ENCODE peak calls at places on chromosomes 6 and 20, in five cellular contexts. One of them, this sample, is unnamed.

GRCh38 chr20:33160681-33161080 is 7.3 kb upstream of the BPIFA2 start:
- DNase-seq in A549: no peak
- DNase-seq in upper lobe of right lung: no peak
- DNase-seq in uterus: no peak
- DNase-seq in fibroblast of lung: no peak
- DNase-seq in this sample: no peak

GRCh38 chr6:36127462-36128016 is 2.8 kb upstream of the MAPK13 start:
- DNase-seq in A549: peak; percentile 40
- DNase-seq in upper lobe of right lung: peak; percentile 82
- DNase-seq in uterus: no peak
- DNase-seq in fibroblast of lung: peak; percentile 79
- DNase-seq in this sample: no peak

GRCh38 chr20:50346372-50347347 is 156.0 kb downstream of the CEBPB start:
- DNase-seq in A549: no peak
- DNase-seq in upper lobe of right lung: peak; percentile 86
- DNase-seq in uterus: peak; percentile 84
- DNase-seq in fibroblast of lung: peak; percentile 82
- DNase-seq in this sample: no peak

GRCh38 chr6:80566361-80566760 is 459.9 kb downstream of the BCKDHB start:
- DNase-seq in A549: no peak
- DNase-seq in upper lobe of right lung: no peak
- DNase-seq in uterus: no peak
- DNase-seq in fibroblast of lung: no peak
- DNase-seq in this sample: no peak

GRCh38 chr6:81997091-81997926 is 244.8 kb upstream of the TENT5A start:
- DNase-seq in A549: no peak
- DNase-seq in upper lobe of right lung: no peak
- DNase-seq in uterus: no peak
- DNase-seq in fibroblast of lung: peak; percentile 89
- DNase-seq in this sample: no peak

GRCh38 chr6:137147195-137147594 is 26.2 kb downstream of the IL22RA2 start:
- DNase-seq in A549: no peak
- DNase-seq in upper lobe of right lung: no peak
- DNase-seq in uterus: no peak
- DNase-seq in fibroblast of lung: no peak
- DNase-seq in this sample: no peak

GRCh38 chr20:25222461-25223178 is 25.3 kb upstream of the PYGB start:
- DNase-seq in A549: no peak
- DNase-seq in upper lobe of right lung: no peak
- DNase-seq in uterus: no peak
- DNase-seq in fibroblast of lung: no peak
- DNase-seq in this sample: no peak

GRCh38 chr6:41684311-41685182 is 46.3 kb downstream of the MDFI start:
- DNase-seq in A549: no peak
- DNase-seq in upper lobe of right lung: no peak
- DNase-seq in uterus: no peak
- DNase-seq in fibroblast of lung: no peak
- DNase-seq in this sample: no peak

GRCh38 chr20:45945678-45946148 is 11.2 kb downstream of the PCIF1 start:
- DNase-seq in A549: no peak
- DNase-seq in upper lobe of right lung: no peak
- DNase-seq in uterus: no peak
- DNase-seq in fibroblast of lung: peak; percentile 50
- DNase-seq in this sample: no peak

GRCh38 chr6:167550936-167551633 is 226.2 kb downstream of the TTLL2 start:
- DNase-seq in A549: no peak
- DNase-seq in upper lobe of right lung: peak; percentile 87
- DNase-seq in uterus: peak; percentile 93
- DNase-seq in fibroblast of lung: no peak
- DNase-seq in this sample: no peak

GRCh38 chr6:127514396-127515227 is 4.5 kb downstream of the MTCL3 start:
- DNase-seq in A549: no peak
- DNase-seq in upper lobe of right lung: peak; percentile 79
- DNase-seq in uterus: peak; percentile 17
- DNase-seq in fibroblast of lung: peak; percentile 72
- DNase-seq in this sample: no peak

GRCh38 chr6:169961772-169962561 is 210.5 kb downstream of the ERMARD start:
- DNase-seq in A549: no peak
- DNase-seq in upper lobe of right lung: peak; percentile 67
- DNase-seq in uterus: peak; percentile 45
- DNase-seq in fibroblast of lung: no peak
- DNase-seq in this sample: no peak

GRCh38 chr20:10857362-10858070 is 183.7 kb upstream of the JAG1 start:
- DNase-seq in A549: peak; percentile 74
- DNase-seq in upper lobe of right lung: no peak
- DNase-seq in uterus: peak; percentile 21
- DNase-seq in fibroblast of lung: peak; percentile 91
- DNase-seq in this sample: no peak

GRCh38 chr20:32980131-32980941 is 23.9 kb downstream of the SUN5 start:
- DNase-seq in A549: no peak
- DNase-seq in upper lobe of right lung: peak; percentile 45
- DNase-seq in uterus: no peak
- DNase-seq in fibroblast of lung: peak; percentile 4
- DNase-seq in this sample: no peak

GRCh38 chr6:163529605-163530004 is 115.1 kb downstream of the QKI start:
- DNase-seq in A549: peak; percentile 7
- DNase-seq in upper lobe of right lung: no peak
- DNase-seq in uterus: no peak
- DNase-seq in fibroblast of lung: peak; percentile 95
- DNase-seq in this sample: peak; percentile 26

GRCh38 chr20:49381558-49382493 is 100.6 kb downstream of the KCNB1 start:
- DNase-seq in A549: peak; percentile 22
- DNase-seq in upper lobe of right lung: peak; percentile 69
- DNase-seq in uterus: peak; percentile 92
- DNase-seq in fibroblast of lung: peak; percentile 63
- DNase-seq in this sample: peak; percentile 73

GRCh38 chr6:15512126-15512525 is 150.7 kb downstream of the DTNBP1 start:
- DNase-seq in A549: no peak
- DNase-seq in upper lobe of right lung: no peak
- DNase-seq in uterus: no peak
- DNase-seq in fibroblast of lung: peak; percentile 18
- DNase-seq in this sample: no peak

GRCh38 chr6:105161411-105161810 is 18.4 kb downstream of the POPDC3 start:
- DNase-seq in A549: no peak
- DNase-seq in upper lobe of right lung: no peak
- DNase-seq in uterus: no peak
- DNase-seq in fibroblast of lung: no peak
- DNase-seq in this sample: no peak

GRCh38 chr6:113719545-113719944 is 137.6 kb upstream of the MARCKS start:
- DNase-seq in A549: peak; percentile 10
- DNase-seq in upper lobe of right lung: no peak
- DNase-seq in uterus: no peak
- DNase-seq in fibroblast of lung: peak; percentile 64
- DNase-seq in this sample: no peak

GRCh38 chr20:1894471-1894950 is 696 bp upstream of the SIRPA start:
- DNase-seq in A549: peak; percentile 62
- DNase-seq in upper lobe of right lung: peak; percentile 75
- DNase-seq in uterus: peak; percentile 64
- DNase-seq in fibroblast of lung: peak; percentile 71
- DNase-seq in this sample: no peak

GRCh38 chr6:83891586-83891985 is 32.1 kb downstream of the CYB5R4 start:
- DNase-seq in A549: no peak
- DNase-seq in upper lobe of right lung: no peak
- DNase-seq in uterus: no peak
- DNase-seq in fibroblast of lung: no peak
- DNase-seq in this sample: no peak

GRCh38 chr6:83417880-83418663 is 12.8 kb downstream of the ME1 start:
- DNase-seq in A549: peak; percentile 33
- DNase-seq in upper lobe of right lung: no peak
- DNase-seq in uterus: no peak
- DNase-seq in fibroblast of lung: peak; percentile 59
- DNase-seq in this sample: no peak

GRCh38 chr6:17083397-17083796 is 18.5 kb upstream of the STMND1 start:
- DNase-seq in A549: no peak
- DNase-seq in upper lobe of right lung: no peak
- DNase-seq in uterus: no peak
- DNase-seq in fibroblast of lung: no peak
- DNase-seq in this sample: no peak

GRCh38 chr6:103079867-103080266 is 1686.4 kb downstream of the GRIK2 start:
- DNase-seq in A549: no peak
- DNase-seq in upper lobe of right lung: no peak
- DNase-seq in uterus: no peak
- DNase-seq in fibroblast of lung: no peak
- DNase-seq in this sample: no peak

GRCh38 chr6:7532232-7532631 is 9.2 kb upstream of the DSP start:
- DNase-seq in A549: no peak
- DNase-seq in upper lobe of right lung: peak; percentile 70
- DNase-seq in uterus: no peak
- DNase-seq in fibroblast of lung: no peak
- DNase-seq in this sample: no peak

GRCh38 chr6:166286831-166287271 is 21.3 kb downstream of the PRR18 start:
- DNase-seq in A549: no peak
- DNase-seq in upper lobe of right lung: no peak
- DNase-seq in uterus: no peak
- DNase-seq in fibroblast of lung: no peak
- DNase-seq in this sample: no peak

GRCh38 chr6:111857674-111858337 is 15.4 kb downstream of the FYN start:
- DNase-seq in A549: no peak
- DNase-seq in upper lobe of right lung: no peak
- DNase-seq in uterus: no peak
- DNase-seq in fibroblast of lung: no peak
- DNase-seq in this sample: no peak

GRCh38 chr6:12228447-12229146 is 61.6 kb upstream of the EDN1 start:
- DNase-seq in A549: no peak
- DNase-seq in upper lobe of right lung: no peak
- DNase-seq in uterus: no peak
- DNase-seq in fibroblast of lung: no peak
- DNase-seq in this sample: peak; percentile 44
- H3K27ac ChIP-seq in A549: no peak overlapping the region
- H3K27ac ChIP-seq in upper lobe of right lung: no peak overlapping the region
- H3K27ac ChIP-seq in uterus: no peak overlapping the region
- H3K27ac ChIP-seq in fibroblast of lung: no peak overlapping the region
- H3K27ac ChIP-seq in this sample: no peak overlapping the region

DNA sequence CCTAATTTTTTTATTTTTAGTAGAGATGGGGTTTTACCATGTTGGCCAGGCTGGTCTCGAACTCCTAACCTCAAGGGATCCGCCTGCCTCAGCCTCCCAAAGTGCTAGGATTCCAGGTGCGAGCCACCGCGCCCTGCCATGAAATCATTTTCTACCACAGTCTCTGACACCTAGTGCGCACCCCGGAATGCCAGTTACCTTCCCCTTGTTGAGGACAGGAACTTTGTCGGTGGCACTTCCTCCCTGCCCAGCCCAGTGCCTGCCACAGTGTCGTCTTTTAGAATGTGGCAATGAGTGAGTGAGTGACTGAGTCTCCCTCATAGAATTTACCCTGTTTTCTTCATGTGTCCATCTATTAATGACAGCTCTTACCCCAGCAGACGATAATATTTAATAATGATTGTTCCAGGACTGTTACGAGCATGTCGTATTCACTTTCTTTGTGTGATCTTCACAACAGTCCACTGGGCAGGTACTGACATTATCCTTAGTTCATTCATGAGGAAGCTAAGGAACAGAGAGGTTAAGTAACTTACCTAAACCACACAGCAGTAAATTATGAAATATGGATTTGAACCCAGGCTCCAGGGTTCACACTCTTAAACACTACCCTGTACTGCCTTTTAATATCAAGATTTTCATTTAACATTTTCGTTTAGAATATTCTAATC is 1.8 kb downstream of the OSBPL2 start:
- DNase-seq in A549: no peak
- DNase-seq in upper lobe of right lung: no peak
- DNase-seq in uterus: no peak
- DNase-seq in fibroblast of lung: no peak
- DNase-seq in this sample: no peak
- H3K4me1 ChIP-seq in A549: peaks cover 8% of the 10 kb centered on the region
- H3K4me1 ChIP-seq in upper lobe of right lung: peaks cover 21% of the 10 kb centered on the region
- H3K4me1 ChIP-seq in uterus: no peaks in the 10 kb centered on the region
- H3K4me1 ChIP-seq in fibroblast of lung: no peaks in the 10 kb centered on the region
- H3K4me1 ChIP-seq in this sample: peaks cover 33% of the 10 kb centered on the region

DNA sequence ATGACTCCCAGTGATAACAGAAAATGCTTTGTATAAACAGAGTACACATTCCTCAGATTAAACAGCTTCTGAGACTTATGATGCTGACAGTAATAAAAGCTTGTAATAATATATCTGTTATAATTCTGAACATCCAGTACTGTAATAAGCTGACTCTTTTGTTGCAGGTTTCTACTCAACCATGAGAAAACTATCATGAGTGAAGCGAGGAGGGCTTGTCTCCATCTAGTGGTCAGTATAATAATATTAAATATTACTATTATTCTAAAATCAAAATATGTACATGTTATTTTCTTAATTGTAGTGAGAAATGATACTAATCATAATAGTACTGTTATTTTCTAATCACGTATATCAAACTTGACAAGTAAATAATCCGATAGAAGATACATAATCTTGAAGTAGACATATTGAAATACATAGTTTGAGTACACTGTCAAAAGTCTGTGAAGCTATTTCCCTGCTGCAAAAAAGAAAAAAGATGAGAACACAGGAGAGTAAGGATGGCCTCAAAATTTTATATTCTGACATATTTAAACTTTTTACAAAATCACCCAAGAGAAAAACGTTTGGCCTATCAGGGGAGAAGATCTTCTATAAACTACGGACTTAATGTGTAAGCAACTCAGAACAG is 183.1 kb downstream of the MOXD1 start:
- DNase-seq in A549: no peak
- DNase-seq in upper lobe of right lung: no peak
- DNase-seq in uterus: no peak
- DNase-seq in fibroblast of lung: peak; percentile 35
- DNase-seq in this sample: no peak
- TF ChIP-seq CTCF in A549: peak; percentile 57
- TF ChIP-seq CTCF in upper lobe of right lung: peak; percentile 60
- TF ChIP-seq CTCF in uterus: peak; percentile 66
- TF ChIP-seq CTCF in fibroblast of lung: peak; percentile 52
- TF ChIP-seq CTCF in this sample: no peak

DNA sequence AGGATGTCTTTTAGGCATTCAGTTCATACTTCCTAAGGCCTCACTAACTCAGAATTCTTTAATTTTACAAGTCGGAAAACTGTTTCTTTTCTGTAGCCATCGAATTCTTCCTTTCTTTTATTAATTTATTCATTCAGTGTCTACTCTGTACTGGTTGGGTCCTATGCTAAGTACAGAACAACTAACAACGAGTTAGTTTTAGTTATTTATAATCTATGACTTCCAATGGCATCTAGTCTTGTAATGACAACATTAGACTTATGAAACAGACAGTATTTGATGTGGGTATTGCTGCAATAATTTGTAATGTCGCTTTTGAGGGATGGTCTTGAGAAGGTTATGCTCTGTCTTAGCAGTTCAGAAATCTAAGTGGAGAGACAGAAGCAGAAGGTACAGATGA is 55.3 kb upstream of the TINAG start:
- DNase-seq in A549: no peak
- DNase-seq in upper lobe of right lung: no peak
- DNase-seq in uterus: no peak
- DNase-seq in fibroblast of lung: no peak
- DNase-seq in this sample: no peak
- H3K27ac ChIP-seq in A549: no peak overlapping the region
- H3K27ac ChIP-seq in upper lobe of right lung: no peak overlapping the region
- H3K27ac ChIP-seq in uterus: no peak overlapping the region
- H3K27ac ChIP-seq in fibroblast of lung: no peak overlapping the region
- H3K27ac ChIP-seq in this sample: no peak overlapping the region

DNA sequence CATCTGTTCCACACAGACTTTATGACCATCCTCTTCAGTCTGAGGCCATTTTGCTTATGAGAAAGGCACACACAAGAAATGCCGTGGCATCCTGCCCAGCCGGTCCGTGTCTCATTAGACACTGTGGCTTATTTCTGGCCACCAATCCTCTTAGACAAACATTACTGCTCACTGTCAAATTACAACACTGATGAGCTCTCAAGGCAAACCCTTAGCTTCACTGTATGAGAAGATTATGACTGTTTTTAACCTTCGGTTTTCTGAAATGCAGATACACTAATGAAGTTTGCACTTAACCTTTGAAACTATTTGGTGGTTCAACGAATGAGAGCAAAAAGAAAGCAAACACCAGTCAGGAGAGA is 50.5 kb upstream of the DST start:
- DNase-seq in A549: no peak
- DNase-seq in upper lobe of right lung: peak; percentile 69
- DNase-seq in uterus: peak; percentile 58
- DNase-seq in fibroblast of lung: peak; percentile 94
- DNase-seq in this sample: no peak
- H3K4me1 ChIP-seq in A549: peaks cover 67% of the 10 kb centered on the region
- H3K4me1 ChIP-seq in upper lobe of right lung: no peaks in the 10 kb centered on the region
- H3K4me1 ChIP-seq in uterus: peaks cover 4% of the 10 kb centered on the region
- H3K4me1 ChIP-seq in fibroblast of lung: peaks cover 18% of the 10 kb centered on the region
- H3K4me1 ChIP-seq in this sample: peaks cover 19% of the 10 kb centered on the region